ENCODE peak calls at places on chromosomes 2 and 18, in nine cellular contexts. F is GM04504; R is amniotic stem cell; G is left ventricle myocardium inferior; Z is C1 segment of cervical spinal cord; S is AML-193; X is activated naive CD4-positive, alpha-beta T cell; B is stimulated activated CD8-positive, alpha-beta memory T cell treated with anti-CD3 and anti-CD28 coated beads, Interleukin-4, amount 100 ng/mL, for 1 hour; J is endothelial cell of umbilical vein. Q is an unnamed sample.

GRCh38 chr2:129337076-129337475 is 642.4 kb upstream of the RAB6C start:
- DNase-seq in F (no peak), R (no peak), G (no peak), Z (no peak), S (no peak), X (no peak), B (no peak), J (no peak), Q (no peak)

GRCh38 chr2:120761911-120762310 is 26.2 kb downstream of the GLI2 start:
- DNase-seq in F (no peak), R (no peak), G (no peak), Z (no peak), S (no peak), X (no peak), B (no peak), J (no peak), Q (no peak)

GRCh38 chr2:20575414-20575813 is 75.5 kb downstream of the HS1BP3 start:
- DNase-seq in F (no peak), R (no peak), G (no peak), Z (no peak), S (no peak), X (no peak), B (no peak), J (no peak), Q (no peak)

GRCh38 chr2:229164545-229165249 is 106.4 kb downstream of the PID1 start:
- DNase-seq in F (no peak), R (no peak), G (no peak), Z (no peak), S (no peak), X (no peak), B (no peak), J (no peak), Q (peak; percentile 71)

GRCh38 chr2:55550368-55551102 is 31.0 kb downstream of the CFAP36 start:
- DNase-seq in F (peak; percentile 41), R (no peak), G (no peak), Z (no peak), S (no peak), X (no peak), B (no peak), J (peak; percentile 84), Q (peak; percentile 74)

GRCh38 chr2:229273384-229274338 is 2.6 kb upstream of the PID1 start:
- DNase-seq in F (peak; percentile 57), R (peak; percentile 35), G (peak; percentile 24), Z (peak; percentile 18), S (peak; percentile 17), X (no peak), B (no peak), J (peak; percentile 21), Q (peak; percentile 85)

GRCh38 chr18:70288851-70289328 is at the start of gene SOCS6:
- DNase-seq in F (peak; percentile 49), R (peak; percentile 10), G (peak; percentile 66), Z (no peak), S (peak; percentile 7), X (no peak), B (no peak), J (peak; percentile 60), Q (peak; percentile 61)

GRCh38 chr2:141595531-141595930 is 535.3 kb downstream of the LRP1B start:
- DNase-seq in F (no peak), R (no peak), G (no peak), Z (no peak), S (no peak), X (no peak), B (no peak), J (no peak), Q (no peak)

GRCh38 chr18:32252461-32252860 is 62.6 kb downstream of the MEP1B start:
- DNase-seq in F (no peak), R (no peak), G (no peak), Z (no peak), S (no peak), X (no peak), B (no peak), J (no peak), Q (no peak)

GRCh38 chr2:126886201-126886905 is 12.3 kb upstream of the TEX51 start:
- DNase-seq in F (peak; percentile 6), R (no peak), G (peak; percentile 56), Z (peak; percentile 39), S (no peak), X (no peak), B (no peak), J (peak; percentile 28), Q (peak; percentile 19)

GRCh38 chr18:48908916-48909315 is 41.8 kb downstream of the SMAD7 start:
- DNase-seq in F (no peak), R (no peak), G (no peak), Z (no peak), S (no peak), X (no peak), B (no peak), J (no peak), Q (no peak)

Q was measured in LHCN-M2.